ENCODE peak calls at places on chromosomes 7 and 10, in five cellular contexts. W is body of pancreas, P is heart right ventricle, C is HepG2, D is psoas muscle. T is an unnamed sample.
A peak's percentile ranks its signal among the peaks of the same experiment; 100 is the strongest.

GRCh38 chr7:129493555-129493954 is 8.8 kb upstream of the SMKR1 start:
- ATAC-seq in W (no peak), P (no peak), C (no peak), D (no peak), T (no peak)

GRCh38 chr10:75845538-75845937 is 414.1 kb downstream of the LRMDA start:
- ATAC-seq in W (no peak), P (peak; percentile 40), C (no peak), D (no peak), T (no peak)

GRCh38 chr7:152502813-152503790 is 67.3 kb upstream of the KMT2C start:
- ATAC-seq in W (no peak), P (no peak), C (peak; percentile 44), D (no peak), T (no peak)

GRCh38 chr7:142362349-142362748 is 104.5 kb upstream of the PRSS58 start:
- ATAC-seq in W (no peak), P (no peak), C (no peak), D (no peak), T (no peak)

GRCh38 chr10:36115364-36115763 is 473.3 kb upstream of the FZD8 start:
- ATAC-seq in W (no peak), P (no peak), C (no peak), D (no peak), T (no peak)

GRCh38 chr10:26725837-26726727 is 28.6 kb downstream of the PDSS1 start:
- ATAC-seq in W (peak; percentile 60), P (peak; percentile 71), C (peak; percentile 77), D (peak; percentile 36), T (peak; percentile 58)

GRCh38 chr7:72494807-72495206 is 82.7 kb upstream of the CALN1 start:
- ATAC-seq in W (no peak), P (no peak), C (no peak), D (no peak), T (no peak)

GRCh38 chr7:158015403-158016116 is 572.1 kb downstream of the PTPRN2 start:
- ATAC-seq in W (peak; percentile 27), P (peak; percentile 56), C (peak; percentile 77), D (no peak), T (no peak)

GRCh38 chr7:111982804-111983203 is 223.4 kb downstream of the DOCK4 start:
- ATAC-seq in W (no peak), P (no peak), C (no peak), D (no peak), T (no peak)

GRCh38 chr7:44534087-44534486 is 7.0 kb downstream of the NPC1L1 start:
- ATAC-seq in W (no peak), P (no peak), C (no peak), D (no peak), T (no peak)

GRCh38 chr7:70728873-70729552 is 402.9 kb upstream of the GALNT17 start:
- ATAC-seq in W (no peak), P (peak; percentile 46), C (no peak), D (no peak), T (no peak)
- TF ChIP-seq CTCF in W (no peak), P (no peak), C (no peak), D (no peak), T (no peak)

DNA sequence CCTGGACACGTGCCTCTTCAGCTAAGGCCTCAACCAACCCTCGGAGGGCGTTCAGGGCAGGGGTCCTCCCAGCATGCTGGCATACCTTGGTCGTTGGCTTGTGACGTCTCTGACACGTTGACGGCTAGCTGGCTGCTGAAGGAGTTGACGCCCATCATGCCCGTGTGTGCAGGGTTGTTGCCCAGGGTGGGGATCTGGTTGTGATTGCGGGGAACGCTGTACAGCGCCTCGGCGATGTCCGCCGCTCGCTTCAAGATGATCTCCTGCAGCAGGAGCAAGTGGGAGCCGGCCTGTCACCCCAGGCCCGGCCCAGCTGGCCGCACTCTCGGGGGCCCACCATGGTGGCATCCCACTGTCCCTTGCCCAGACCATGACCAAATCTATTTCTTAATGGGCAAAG is 122.0 kb downstream of the EBF3 start:
- ATAC-seq in W (no peak), P (no peak), C (no peak), D (no peak), T (no peak)
- TF ChIP-seq CTCF in W (no peak), P (no peak), C (no peak), D (no peak), T (no peak)

GRCh38 chr10:99682752-99683151 is 23.4 kb downstream of the ENTPD7 start:
- ATAC-seq in W (peak; percentile 74), P (no peak), C (peak; percentile 92), D (no peak), T (no peak)
- TF ChIP-seq CTCF in W (peak; percentile 12), P (no peak), C (peak; percentile 28), D (no peak), T (no peak)

GRCh38 chr7:107890493-107890961 is 456 bp upstream of the DLD start:
- ATAC-seq in W (peak; percentile 5), P (peak; percentile 10), C (peak; percentile 5), D (peak; percentile 2), T (peak; percentile 32)

GRCh38 chr7:107891619-107892366 is 810 bp downstream of the DLD start:
- ATAC-seq in W (peak; percentile 6), P (no peak), C (no peak), D (peak; percentile 15), T (no peak)

GRCh38 chr7:107889992-107890391 is 991 bp upstream of the DLD start:
- ATAC-seq in W (no peak), P (no peak), C (no peak), D (no peak), T (no peak)

GRCh38 chr7:107890962-107891618 is at the start of gene DLD:
- ATAC-seq in W (peak; percentile 99), P (peak; percentile 99), C (peak; percentile 98), D (peak; percentile 99), T (peak; percentile 99)
- TF ChIP-seq CTCF in W (no peak), P (no peak), C (no peak), D (no peak), T (no peak)

DNA sequence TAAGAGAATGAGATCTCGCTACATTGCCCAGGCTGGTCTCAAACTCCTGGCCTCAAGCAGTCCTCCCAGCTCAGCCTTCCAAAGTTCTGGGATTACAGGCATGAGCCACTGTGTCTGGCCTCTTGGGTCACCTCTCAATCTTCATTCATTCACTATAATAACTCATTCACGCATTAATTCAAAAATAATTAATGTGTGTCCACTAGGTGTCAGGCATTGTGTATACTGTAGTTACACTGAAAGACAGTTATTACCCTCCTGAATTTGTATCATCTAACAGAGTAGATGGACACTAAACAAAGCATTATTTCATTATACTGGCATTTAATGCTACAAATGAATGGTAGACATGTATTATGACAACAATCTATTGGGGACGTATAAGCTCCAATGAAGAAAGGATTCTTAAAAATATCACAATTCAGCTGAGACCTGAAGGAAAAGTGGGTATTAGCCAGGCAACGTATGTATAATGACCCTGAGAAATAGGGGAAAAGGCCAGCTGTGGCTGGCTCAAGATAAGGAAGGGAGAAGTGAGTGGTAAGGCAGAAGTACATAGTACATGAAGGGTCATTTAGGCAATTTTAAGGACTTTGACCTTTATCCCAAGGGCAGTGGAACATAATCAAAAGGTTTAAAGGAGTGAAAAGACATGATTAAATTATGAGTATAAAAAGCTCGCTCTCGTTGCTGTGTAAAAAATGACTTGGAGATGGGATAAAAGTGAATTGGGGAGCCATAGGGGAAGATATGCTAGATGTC is 150.7 kb downstream of the BTAF1 start:
- ATAC-seq in W (no peak), P (no peak), C (no peak), D (no peak), T (no peak)
- TF ChIP-seq CTCF in W (no peak), P (peak; percentile 37), C (peak; percentile 11), D (peak; percentile 13), T (no peak)

GRCh38 chr10:92574545-92575377 is 868 bp upstream of the IDE start:
- ATAC-seq in W (peak; percentile 13), P (no peak), C (peak; percentile 14), D (no peak), T (peak; percentile 18)
- TF ChIP-seq CTCF in W (no peak), P (peak; percentile 3), C (no peak), D (no peak), T (no peak)

DNA sequence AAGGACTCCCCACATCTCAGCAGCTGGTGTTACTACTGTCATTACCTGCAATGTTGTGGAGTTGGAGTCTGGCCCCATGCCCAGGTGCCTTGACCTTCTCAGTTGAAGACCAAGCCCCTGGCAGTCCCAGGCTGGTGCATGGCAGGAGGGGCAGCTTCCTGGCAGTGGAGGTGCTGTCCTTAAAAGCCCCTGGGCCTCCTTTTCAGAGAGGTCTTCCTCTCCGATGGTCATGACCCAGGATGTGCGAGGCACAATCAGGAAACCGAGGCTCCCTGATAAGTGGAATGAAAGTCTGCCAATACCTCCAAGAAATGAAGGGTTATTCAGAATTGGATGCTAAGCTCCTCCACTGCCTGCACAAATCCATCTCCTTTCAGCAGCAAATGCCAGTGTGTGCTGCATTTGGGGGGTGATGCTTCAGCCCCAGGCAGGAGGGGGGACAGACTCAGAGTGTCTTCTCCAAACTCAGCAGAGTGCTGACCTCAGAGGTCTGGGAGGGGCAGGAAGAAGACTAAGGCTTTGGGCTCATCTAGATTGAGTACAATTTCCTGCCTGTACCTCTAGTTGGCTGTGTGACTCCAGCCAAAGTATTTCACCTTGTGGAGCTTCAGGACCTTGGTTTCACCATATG is 97.0 kb upstream of the DDC start:
- ATAC-seq in W (no peak), P (peak; percentile 27), C (no peak), D (no peak), T (no peak)
- TF ChIP-seq CTCF in W (no peak), P (no peak), C (no peak), D (no peak), T (no peak)

GRCh38 chr10:34305189-34305588 is 509.9 kb downstream of the PARD3 start:
- ATAC-seq in W (no peak), P (no peak), C (peak; percentile 79), D (no peak), T (no peak)
- TF ChIP-seq CTCF in W (no peak), P (no peak), C (peak; percentile 16), D (no peak), T (no peak)

T was measured in gastroesophageal sphincter.